ENCODE peak calls at places on chromosome 5, in eight cellular contexts. One of them, this sample, is unnamed.

GRCh38 chr5:145787001-145787400 is 48.1 kb downstream of the PRELID2 start:
- DNase-seq in HCT116: no peak
- DNase-seq in PC-3: no peak
- DNase-seq in GM23248: no peak
- DNase-seq in SK-N-SH: no peak
- DNase-seq in Karpas-422: no peak
- DNase-seq in PC-9: no peak
- DNase-seq in GM23338: no peak
- DNase-seq in this sample: no peak

GRCh38 chr5:122972877-122973276 is 63.6 kb downstream of the PPIC start:
- DNase-seq in HCT116: no peak
- DNase-seq in GM23338: no peak
- DNase-seq in PC-9: no peak
- DNase-seq in PC-3: peak; percentile 39
- DNase-seq in GM23248: peak; percentile 73
- DNase-seq in SK-N-SH: no peak
- DNase-seq in Karpas-422: no peak
- DNase-seq in this sample: no peak

GRCh38 chr5:72242796-72243475 is 77.1 kb downstream of the MRPS27 start:
- DNase-seq in GM23338: peak; percentile 35
- DNase-seq in GM23248: no peak
- DNase-seq in Karpas-422: no peak
- DNase-seq in PC-3: no peak
- DNase-seq in HCT116: no peak
- DNase-seq in PC-9: no peak
- DNase-seq in SK-N-SH: no peak
- DNase-seq in this sample: no peak

GRCh38 chr5:103804714-103805113 is 242.1 kb upstream of the NUDT12 start:
- DNase-seq in GM23248: peak; percentile 7
- DNase-seq in Karpas-422: no peak
- DNase-seq in GM23338: no peak
- DNase-seq in PC-9: no peak
- DNase-seq in SK-N-SH: no peak
- DNase-seq in HCT116: no peak
- DNase-seq in PC-3: peak; percentile 71
- DNase-seq in this sample: no peak

GRCh38 chr5:79832911-79833310 is 143.3 kb downstream of the CMYA5 start:
- DNase-seq in HCT116: no peak
- DNase-seq in PC-9: no peak
- DNase-seq in GM23338: no peak
- DNase-seq in Karpas-422: no peak
- DNase-seq in SK-N-SH: no peak
- DNase-seq in GM23248: no peak
- DNase-seq in PC-3: no peak
- DNase-seq in this sample: no peak

GRCh38 chr5:60161340-60161934 is 267.9 kb upstream of the PDE4D start:
- DNase-seq in GM23248: peak; percentile 55
- DNase-seq in Karpas-422: peak; percentile 57
- DNase-seq in SK-N-SH: peak; percentile 42
- DNase-seq in GM23338: peak; percentile 68
- DNase-seq in HCT116: peak; percentile 8
- DNase-seq in PC-9: no peak
- DNase-seq in PC-3: peak; percentile 53
- DNase-seq in this sample: peak; percentile 35

GRCh38 chr5:147534172-147534951 is 24.5 kb upstream of the DPYSL3 start:
- DNase-seq in PC-9: no peak
- DNase-seq in GM23338: no peak
- DNase-seq in Karpas-422: no peak
- DNase-seq in GM23248: peak; percentile 55
- DNase-seq in SK-N-SH: no peak
- DNase-seq in PC-3: no peak
- DNase-seq in HCT116: no peak
- DNase-seq in this sample: no peak

GRCh38 chr5:122150128-122150685 is 20.9 kb downstream of the ZNF474 start:
- DNase-seq in PC-9: no peak
- DNase-seq in GM23338: no peak
- DNase-seq in GM23248: peak; percentile 55
- DNase-seq in SK-N-SH: peak; percentile 27
- DNase-seq in PC-3: no peak
- DNase-seq in HCT116: no peak
- DNase-seq in Karpas-422: no peak
- DNase-seq in this sample: no peak

GRCh38 chr5:159317849-159318248 is 12.4 kb downstream of the IL12B start:
- DNase-seq in PC-3: no peak
- DNase-seq in SK-N-SH: no peak
- DNase-seq in PC-9: no peak
- DNase-seq in GM23338: peak; percentile 8
- DNase-seq in GM23248: no peak
- DNase-seq in Karpas-422: no peak
- DNase-seq in HCT116: no peak
- DNase-seq in this sample: no peak

GRCh38 chr5:83503662-83504061 is 32.1 kb downstream of the VCAN start:
- DNase-seq in HCT116: no peak
- DNase-seq in GM23338: no peak
- DNase-seq in Karpas-422: no peak
- DNase-seq in SK-N-SH: no peak
- DNase-seq in GM23248: peak; percentile 61
- DNase-seq in PC-3: no peak
- DNase-seq in PC-9: no peak
- DNase-seq in this sample: no peak

GRCh38 chr5:93192107-93192506 is 388.9 kb downstream of the NR2F1-AS1 start:
- DNase-seq in PC-3: peak; percentile 93
- DNase-seq in GM23248: peak; percentile 81
- DNase-seq in Karpas-422: no peak
- DNase-seq in SK-N-SH: no peak
- DNase-seq in PC-9: peak; percentile 97
- DNase-seq in HCT116: peak; percentile 91
- DNase-seq in GM23338: no peak
- DNase-seq in this sample: no peak

GRCh38 chr5:175579742-175580432 is 78.0 kb upstream of the HRH2 start:
- DNase-seq in SK-N-SH: no peak
- DNase-seq in PC-3: no peak
- DNase-seq in GM23248: no peak
- DNase-seq in GM23338: no peak
- DNase-seq in HCT116: no peak
- DNase-seq in Karpas-422: peak; percentile 34
- DNase-seq in PC-9: no peak
- DNase-seq in this sample: no peak

GRCh38 chr5:131104169-131104775 is 60.8 kb downstream of the HINT1 start:
- DNase-seq in Karpas-422: no peak
- DNase-seq in PC-3: peak; percentile 9
- DNase-seq in PC-9: no peak
- DNase-seq in GM23338: no peak
- DNase-seq in GM23248: no peak
- DNase-seq in SK-N-SH: no peak
- DNase-seq in HCT116: no peak
- DNase-seq in this sample: no peak

GRCh38 chr5:135053278-135053677 is 19.2 kb upstream of the PITX1 start:
- DNase-seq in PC-3: no peak
- DNase-seq in SK-N-SH: no peak
- DNase-seq in Karpas-422: peak; percentile 99
- DNase-seq in HCT116: no peak
- DNase-seq in PC-9: no peak
- DNase-seq in GM23248: no peak
- DNase-seq in GM23338: no peak
- DNase-seq in this sample: no peak

GRCh38 chr5:10719965-10720364 is 41.1 kb downstream of the DAP start:
- DNase-seq in HCT116: peak; percentile 86
- DNase-seq in Karpas-422: no peak
- DNase-seq in PC-9: peak; percentile 100
- DNase-seq in GM23248: peak; percentile 84
- DNase-seq in SK-N-SH: no peak
- DNase-seq in PC-3: peak; percentile 100
- DNase-seq in GM23338: no peak
- DNase-seq in this sample: no peak

GRCh38 chr5:82106207-82106606 is 134.4 kb downstream of the ATG10 start:
- DNase-seq in Karpas-422: peak; percentile 38
- DNase-seq in GM23338: peak; percentile 18
- DNase-seq in GM23248: peak; percentile 53
- DNase-seq in PC-9: no peak
- DNase-seq in SK-N-SH: no peak
- DNase-seq in HCT116: no peak
- DNase-seq in PC-3: no peak
- DNase-seq in this sample: no peak

GRCh38 chr5:78360674-78361225 is 333 bp downstream of the SCAMP1 start:
- DNase-seq in GM23338: no peak
- DNase-seq in PC-9: no peak
- DNase-seq in SK-N-SH: peak; percentile 75
- DNase-seq in Karpas-422: peak; percentile 77
- DNase-seq in PC-3: no peak
- DNase-seq in GM23248: no peak
- DNase-seq in HCT116: no peak
- DNase-seq in this sample: peak; percentile 62

GRCh38 chr5:78361226-78361993 is 993 bp downstream of the SCAMP1 start:
- DNase-seq in PC-3: peak; percentile 80
- DNase-seq in GM23338: peak; percentile 69
- DNase-seq in HCT116: no peak
- DNase-seq in PC-9: peak; percentile 79
- DNase-seq in Karpas-422: peak; percentile 73
- DNase-seq in SK-N-SH: peak; percentile 48
- DNase-seq in GM23248: peak; percentile 71
- DNase-seq in this sample: peak; percentile 73

GRCh38 chr5:78364005-78364404 is 3.6 kb downstream of the SCAMP1 start:
- DNase-seq in GM23338: no peak
- DNase-seq in SK-N-SH: no peak
- DNase-seq in Karpas-422: no peak
- DNase-seq in GM23248: no peak
- DNase-seq in PC-9: no peak
- DNase-seq in PC-3: no peak
- DNase-seq in HCT116: no peak
- DNase-seq in this sample: no peak

GRCh38 chr5:78359831-78360673 is at the start of gene SCAMP1:
- DNase-seq in GM23338: peak; percentile 97
- DNase-seq in SK-N-SH: peak; percentile 97
- DNase-seq in PC-3: peak; percentile 90
- DNase-seq in Karpas-422: peak; percentile 97
- DNase-seq in GM23248: peak; percentile 95
- DNase-seq in PC-9: peak; percentile 81
- DNase-seq in HCT116: peak; percentile 87
- DNase-seq in this sample: peak; percentile 96

GRCh38 chr5:78362220-78362619 is 1.8 kb downstream of the SCAMP1 start:
- DNase-seq in PC-9: no peak
- DNase-seq in HCT116: no peak
- DNase-seq in GM23248: no peak
- DNase-seq in Karpas-422: no peak
- DNase-seq in SK-N-SH: no peak
- DNase-seq in PC-3: no peak
- DNase-seq in GM23338: no peak
- DNase-seq in this sample: no peak
- H3K4me3 ChIP-seq in PC-9: peak overlapping the region; percentile 86
- H3K4me3 ChIP-seq in HCT116: no peak overlapping the region
- H3K4me3 ChIP-seq in GM23248: peak overlapping the region; percentile 90
- H3K4me3 ChIP-seq in Karpas-422: peak overlapping the region; percentile 99
- H3K4me3 ChIP-seq in SK-N-SH: peak overlapping the region; percentile 96
- H3K4me3 ChIP-seq in PC-3: peak overlapping the region; percentile 97
- H3K4me3 ChIP-seq in GM23338: peak overlapping the region; percentile 99
- H3K4me3 ChIP-seq in this sample: no peak overlapping the region

DNA sequence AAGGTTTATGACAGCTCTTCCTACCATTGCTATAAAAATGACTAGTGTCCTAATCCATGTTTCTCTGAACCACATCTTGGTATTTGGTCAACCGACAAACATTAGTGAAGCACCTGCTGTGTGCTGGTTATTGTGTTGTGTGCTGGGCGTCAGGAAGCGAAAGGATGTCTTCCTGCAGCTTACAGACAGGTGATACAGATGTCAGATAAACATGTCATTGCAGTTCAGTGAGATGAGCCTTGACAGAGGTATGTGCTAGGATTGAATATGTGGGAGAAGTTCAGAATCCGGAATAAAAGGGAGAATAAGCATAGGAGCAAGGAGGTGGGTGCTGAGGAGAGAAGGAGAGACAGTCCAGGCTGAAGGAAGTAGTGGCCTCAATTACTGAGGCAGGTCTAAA is 20.3 kb upstream of the CTNNA1 start:
- DNase-seq in GM23248: no peak
- DNase-seq in PC-9: no peak
- DNase-seq in GM23338: no peak
- DNase-seq in SK-N-SH: no peak
- DNase-seq in Karpas-422: no peak
- DNase-seq in HCT116: no peak
- DNase-seq in PC-3: no peak
- DNase-seq in this sample: no peak
- H3K9me2 ChIP-seq in GM23248: no peaks in the 10 kb centered on the region
- H3K9me2 ChIP-seq in PC-9: no peaks in the 10 kb centered on the region
- H3K9me2 ChIP-seq in GM23338: no peaks in the 10 kb centered on the region
- H3K9me2 ChIP-seq in SK-N-SH: no peaks in the 10 kb centered on the region
- H3K9me2 ChIP-seq in Karpas-422: no peaks in the 10 kb centered on the region
- H3K9me2 ChIP-seq in HCT116: no peaks in the 10 kb centered on the region
- H3K9me2 ChIP-seq in PC-3: no peaks in the 10 kb centered on the region
- H3K9me2 ChIP-seq in this sample: no peaks in the 10 kb centered on the region

DNA sequence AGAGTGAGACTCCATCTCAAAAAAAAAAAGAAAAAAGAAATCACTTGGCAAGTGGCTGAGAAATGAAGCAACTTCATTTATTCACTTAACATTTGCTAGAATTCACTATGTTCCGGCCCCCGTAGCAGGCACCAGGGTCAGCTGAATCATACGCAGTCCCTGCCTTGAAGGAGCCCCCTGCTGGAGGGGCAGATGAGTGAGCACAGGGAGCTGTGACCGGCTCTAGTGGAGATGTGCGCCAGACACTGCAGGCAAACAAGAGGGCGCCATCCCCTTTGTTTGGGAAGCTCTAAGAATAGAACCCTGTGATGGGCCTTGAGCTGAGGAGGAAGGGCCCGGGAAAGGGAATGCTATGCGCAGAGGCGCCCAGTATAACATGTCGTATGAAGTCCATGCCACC is 20.2 kb upstream of the RPL26L1 start:
- DNase-seq in PC-3: peak; percentile 27
- DNase-seq in SK-N-SH: no peak
- DNase-seq in HCT116: peak; percentile 26
- DNase-seq in Karpas-422: peak; percentile 54
- DNase-seq in PC-9: no peak
- DNase-seq in GM23248: peak; percentile 67
- DNase-seq in GM23338: peak; percentile 82
- DNase-seq in this sample: no peak
- H3K4me3 ChIP-seq in PC-3: no peak overlapping the region
- H3K4me3 ChIP-seq in SK-N-SH: no peak overlapping the region
- H3K4me3 ChIP-seq in HCT116: no peak overlapping the region
- H3K4me3 ChIP-seq in Karpas-422: no peak overlapping the region
- H3K4me3 ChIP-seq in PC-9: no peak overlapping the region
- H3K4me3 ChIP-seq in GM23248: no peak overlapping the region
- H3K4me3 ChIP-seq in GM23338: no peak overlapping the region
- H3K4me3 ChIP-seq in this sample: no peak overlapping the region

DNA sequence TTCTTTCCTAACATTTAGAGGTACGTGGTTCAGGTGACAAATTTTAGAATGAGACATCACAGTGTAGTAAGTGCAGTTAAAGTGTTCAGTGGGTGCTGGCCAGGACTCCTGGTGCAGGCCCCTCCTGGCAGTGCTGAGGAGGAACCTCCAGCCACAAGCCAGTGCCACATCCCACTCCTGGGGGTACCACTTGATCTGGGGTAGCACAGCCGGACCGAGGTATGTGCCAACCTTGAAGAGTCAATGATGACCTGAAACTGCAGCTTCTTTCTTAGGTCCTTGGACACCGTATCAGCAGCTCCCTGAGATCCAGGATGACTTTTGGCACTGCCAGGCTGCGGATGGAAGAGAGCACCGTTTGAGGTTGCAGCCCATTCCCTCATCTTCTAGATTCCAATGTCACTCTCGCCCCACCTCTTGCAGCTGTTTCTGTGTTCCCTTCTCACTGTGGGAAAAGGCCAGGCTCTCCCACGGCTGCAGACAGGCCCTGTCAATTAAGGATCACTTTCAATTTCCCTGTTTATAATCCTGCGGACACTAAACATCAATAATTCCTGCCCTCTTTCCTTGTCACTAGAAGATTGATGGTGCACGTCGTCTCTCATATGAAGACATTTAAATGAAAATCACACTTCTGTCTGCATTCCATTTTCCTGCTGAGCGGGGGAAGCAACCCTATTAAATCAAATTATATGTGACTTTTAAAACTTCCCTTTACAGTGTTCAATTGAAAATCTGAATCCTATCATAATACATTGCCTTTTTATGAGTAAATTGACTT is 310.6 kb upstream of the IRX4 start:
- DNase-seq in HCT116: no peak
- DNase-seq in GM23338: no peak
- DNase-seq in Karpas-422: no peak
- DNase-seq in SK-N-SH: no peak
- DNase-seq in PC-9: no peak
- DNase-seq in PC-3: no peak
- DNase-seq in GM23248: no peak
- DNase-seq in this sample: no peak
- H3K9me2 ChIP-seq in HCT116: no peaks in the 10 kb centered on the region
- H3K9me2 ChIP-seq in GM23338: no peaks in the 10 kb centered on the region
- H3K9me2 ChIP-seq in Karpas-422: no peaks in the 10 kb centered on the region
- H3K9me2 ChIP-seq in SK-N-SH: no peaks in the 10 kb centered on the region
- H3K9me2 ChIP-seq in PC-9: no peaks in the 10 kb centered on the region
- H3K9me2 ChIP-seq in PC-3: no peaks in the 10 kb centered on the region
- H3K9me2 ChIP-seq in GM23248: no peaks in the 10 kb centered on the region
- H3K9me2 ChIP-seq in this sample: no peaks in the 10 kb centered on the region